ENCODE peak calls at places on chromosome 13, in six cellular contexts. G, O, M, X, S and F are unnamed samples.

GRCh38 chr13:108919036-108919907 is 289.9 kb downstream of the MYO16 start:
- DNase-seq in X (no peak), G (no peak), S (no peak), M (no peak), O (no peak), F (no peak)

GRCh38 chr13:71797487-71797886 is 69.5 kb downstream of the DACH1 start:
- DNase-seq in O (no peak), G (no peak), M (peak), X (no peak), S (no peak), F (peak)

GRCh38 chr13:111027481-111028439 is 87.3 kb upstream of the ARHGEF7 start:
- DNase-seq in X (no peak), G (no peak), S (no peak), O (no peak), M (no peak), F (no peak)

GRCh38 chr13:109735567-109735966 is 50.8 kb downstream of the IRS2 start:
- DNase-seq in S (no peak), M (no peak), X (no peak), O (no peak), G (no peak), F (no peak)

GRCh38 chr13:30364876-30365275 is 57.4 kb upstream of the UBE2L5 start:
- DNase-seq in G (no peak), X (peak), S (no peak), O (no peak), M (no peak), F (no peak)

GRCh38 chr13:114272977-114273376 is 8.4 kb upstream of the UPF3A start:
- DNase-seq in S (no peak), O (no peak), G (no peak), X (no peak), M (no peak), F (peak)

GRCh38 chr13:113469582-113469981 is 16.3 kb upstream of the ADPRHL1 start:
- DNase-seq in S (no peak), M (no peak), G (no peak), X (no peak), O (no peak), F (no peak)

GRCh38 chr13:108168929-108169328 is 46.4 kb downstream of the LIG4 start:
- DNase-seq in O (no peak), M (no peak), S (no peak), G (no peak), X (no peak), F (no peak)

GRCh38 chr13:67069117-67069767 is 160.9 kb downstream of the PCDH9 start:
- DNase-seq in G (no peak), S (no peak), M (no peak), X (no peak), O (no peak), F (no peak)

GRCh38 chr13:114056205-114057013 is 76.0 kb downstream of the RASA3 start:
- DNase-seq in M (no peak), S (no peak), O (no peak), X (no peak), G (no peak), F (peak)

GRCh38 chr13:79349011-79349410 is 57.0 kb downstream of the RBM26 start:
- DNase-seq in S (no peak), X (no peak), G (no peak), M (no peak), O (no peak), F (peak)

GRCh38 chr13:73940098-73940497 is 194.1 kb downstream of the KLF12 start:
- DNase-seq in G (no peak), M (no peak), X (no peak), S (no peak), O (no peak), F (no peak)